ENCODE peak calls at places on chromosomes 5 and 9, in four cellular contexts. D is progenitor cell of endocrine pancreas; N is activated CD4-positive, CD25-positive, alpha-beta regulatory T cell; G is CD8-positive, alpha-beta T cell. R is an unnamed sample.

GRCh38 chr5:73499187-73499586 is 945 bp downstream of the BTF3 start:
- DNase-seq in D (no peak), N (no peak), G (no peak), R (no peak)

GRCh38 chr9:135320331-135320730 is 159.3 kb upstream of the PPP1R26 start:
- DNase-seq in D (no peak), N (no peak), G (no peak), R (no peak)

GRCh38 chr5:93257616-93258015 is 323.4 kb downstream of the NR2F1-AS1 start:
- DNase-seq in D (no peak), N (no peak), G (no peak), R (no peak)

GRCh38 chr5:32779754-32780415 is 68.8 kb downstream of the NPR3 start:
- DNase-seq in D (no peak), N (no peak), G (no peak), R (no peak)

GRCh38 chr5:132673939-132674630 is at the start of gene IL4:
- DNase-seq in D (no peak), N (no peak), G (no peak), R (no peak)

GRCh38 chr5:132483661-132484385 is 6.8 kb downstream of the IRF1 start:
- DNase-seq in D (no peak), N (no peak), G (no peak), R (no peak)

GRCh38 chr9:87792831-87793288 is 66.9 kb downstream of the CTSL start:
- DNase-seq in D (no peak), N (no peak), G (no peak), R (no peak)

GRCh38 chr5:111083323-111083722 is 8.8 kb upstream of the WDR36 start:
- DNase-seq in D (no peak), N (no peak), G (no peak), R (no peak)

GRCh38 chr5:73858786-73859185 is 232.8 kb downstream of the ARHGEF28 start:
- DNase-seq in D (no peak), N (no peak), G (no peak), R (no peak)

GRCh38 chr9:79572032-79572890 is 496 bp downstream of the TLE4 start:
- DNase-seq in D (peak), N (peak), G (no peak), R (peak)

GRCh38 chr5:43294226-43294625 is 19.0 kb downstream of the HMGCS1 start:
- DNase-seq in D (no peak), N (no peak), G (no peak), R (no peak)

GRCh38 chr5:157222506-157223230 is 42.0 kb downstream of the ITK start:
- DNase-seq in D (no peak), N (peak), G (peak), R (no peak)

GRCh38 chr5:57833489-57833888 is 350.9 kb upstream of the ACTBL2 start:
- DNase-seq in D (no peak), N (no peak), G (no peak), R (no peak)

GRCh38 chr5:97297063-97297715 is 114.1 kb upstream of the RIOK2 start:
- DNase-seq in D (peak), N (no peak), G (no peak), R (peak)

GRCh38 chr9:120921751-120922181 is 4.8 kb downstream of the TRAF1 start:
- DNase-seq in D (no peak), N (no peak), G (no peak), R (no peak)

GRCh38 chr9:121538221-121538620 is 38.6 kb upstream of the GGTA1 start:
- DNase-seq in D (no peak), N (no peak), G (no peak), R (no peak)

GRCh38 chr9:30800421-30800820 is 1584.0 kb upstream of the ACO1 start:
- DNase-seq in D (no peak), N (no peak), G (no peak), R (no peak)

GRCh38 chr5:149946118-149946517 is 1.5 kb upstream of the PDE6A start:
- DNase-seq in D (no peak), N (no peak), G (no peak), R (no peak)

GRCh38 chr9:129253820-129254381 is 75.8 kb upstream of the IER5L start:
- DNase-seq in D (no peak), N (no peak), G (no peak), R (no peak)

R was measured in H1.